ENCODE peak calls at places on chromosomes 5 and 9, in six cellular contexts. One of them, this sample, is unnamed.

GRCh38 chr9:116030532-116030931 is 123.1 kb upstream of the PAPPA start:
- DNase-seq in K562: no peak
- DNase-seq in HepG2: no peak
- DNase-seq in A549: no peak
- DNase-seq in hepatocyte: no peak
- DNase-seq in PC-3: no peak
- DNase-seq in this sample: peak

GRCh38 chr5:50653946-50654345 is 12.5 kb upstream of the PARP8 start:
- DNase-seq in hepatocyte: no peak
- DNase-seq in K562: no peak
- DNase-seq in A549: no peak
- DNase-seq in HepG2: no peak
- DNase-seq in PC-3: no peak
- DNase-seq in this sample: no peak

GRCh38 chr5:28346696-28347095 is 1308.3 kb upstream of the CDH9 start:
- DNase-seq in PC-3: no peak
- DNase-seq in K562: no peak
- DNase-seq in hepatocyte: no peak
- DNase-seq in A549: no peak
- DNase-seq in HepG2: no peak
- DNase-seq in this sample: no peak

GRCh38 chr5:140966293-140967225 is at the start of gene PCDHAC2:
- DNase-seq in hepatocyte: peak
- DNase-seq in PC-3: peak
- DNase-seq in K562: no peak
- DNase-seq in HepG2: no peak
- DNase-seq in A549: peak
- DNase-seq in this sample: peak

GRCh38 chr9:83062011-83062652 is 810 bp downstream of the RASEF start:
- DNase-seq in A549: peak
- DNase-seq in K562: no peak
- DNase-seq in HepG2: no peak
- DNase-seq in PC-3: peak
- DNase-seq in hepatocyte: peak
- DNase-seq in this sample: peak

GRCh38 chr5:134948929-134949328 is 18.8 kb upstream of the CATSPER3 start:
- DNase-seq in PC-3: peak
- DNase-seq in HepG2: no peak
- DNase-seq in K562: no peak
- DNase-seq in hepatocyte: no peak
- DNase-seq in A549: no peak
- DNase-seq in this sample: peak

GRCh38 chr9:116594552-116594951 is 92.6 kb upstream of the TRIM32 start:
- DNase-seq in K562: no peak
- DNase-seq in A549: peak
- DNase-seq in HepG2: no peak
- DNase-seq in PC-3: peak
- DNase-seq in hepatocyte: no peak
- DNase-seq in this sample: peak

GRCh38 chr5:137921931-137922330 is 32.7 kb downstream of the PKD2L2 start:
- DNase-seq in HepG2: no peak
- DNase-seq in A549: no peak
- DNase-seq in PC-3: peak
- DNase-seq in hepatocyte: no peak
- DNase-seq in K562: no peak
- DNase-seq in this sample: peak

GRCh38 chr5:136308396-136308795 is 56.9 kb downstream of the TRPC7 start:
- DNase-seq in PC-3: peak
- DNase-seq in K562: no peak
- DNase-seq in hepatocyte: no peak
- DNase-seq in A549: peak
- DNase-seq in HepG2: no peak
- DNase-seq in this sample: no peak

GRCh38 chr5:68305223-68305865 is 89.8 kb downstream of the PIK3R1 start:
- DNase-seq in hepatocyte: no peak
- DNase-seq in K562: no peak
- DNase-seq in A549: no peak
- DNase-seq in PC-3: no peak
- DNase-seq in HepG2: no peak
- DNase-seq in this sample: no peak

GRCh38 chr9:131608469-131609115 is 63.3 kb downstream of the PRRT1B start:
- DNase-seq in K562: no peak
- DNase-seq in HepG2: peak
- DNase-seq in PC-3: peak
- DNase-seq in A549: peak
- DNase-seq in hepatocyte: peak
- DNase-seq in this sample: peak

GRCh38 chr5:107571621-107572489 is 98.9 kb downstream of the EFNA5 start:
- DNase-seq in A549: peak
- DNase-seq in hepatocyte: peak
- DNase-seq in K562: peak
- DNase-seq in PC-3: peak
- DNase-seq in HepG2: peak
- DNase-seq in this sample: peak

GRCh38 chr9:108903437-108904103 is 30.4 kb downstream of the ELP1 start:
- DNase-seq in hepatocyte: no peak
- DNase-seq in HepG2: no peak
- DNase-seq in PC-3: peak
- DNase-seq in A549: no peak
- DNase-seq in K562: no peak
- DNase-seq in this sample: peak

GRCh38 chr5:55180016-55180415 is 7.0 kb upstream of the CDC20B start:
- DNase-seq in PC-3: no peak
- DNase-seq in A549: no peak
- DNase-seq in hepatocyte: no peak
- DNase-seq in HepG2: no peak
- DNase-seq in K562: no peak
- DNase-seq in this sample: no peak

GRCh38 chr9:122217640-122218039 is 11.1 kb downstream of the LHX6 start:
- DNase-seq in hepatocyte: no peak
- DNase-seq in PC-3: peak
- DNase-seq in A549: no peak
- DNase-seq in HepG2: peak
- DNase-seq in K562: no peak
- DNase-seq in this sample: no peak

GRCh38 chr5:6745706-6746217 is 32.5 kb downstream of the TENT4A start:
- DNase-seq in HepG2: peak
- DNase-seq in hepatocyte: peak
- DNase-seq in PC-3: peak
- DNase-seq in K562: peak
- DNase-seq in A549: peak
- DNase-seq in this sample: peak

GRCh38 chr5:180604271-180604670 is 13.0 kb upstream of the SCGB3A1 start:
- DNase-seq in HepG2: no peak
- DNase-seq in PC-3: no peak
- DNase-seq in hepatocyte: no peak
- DNase-seq in A549: no peak
- DNase-seq in K562: no peak
- DNase-seq in this sample: no peak

GRCh38 chr9:18184034-18184800 is 289.7 kb upstream of the ADAMTSL1 start:
- DNase-seq in hepatocyte: peak
- DNase-seq in PC-3: no peak
- DNase-seq in A549: no peak
- DNase-seq in HepG2: no peak
- DNase-seq in K562: no peak
- DNase-seq in this sample: no peak

GRCh38 chr9:137685035-137685885 is 66.5 kb downstream of the EHMT1 start:
- DNase-seq in PC-3: peak
- DNase-seq in HepG2: no peak
- DNase-seq in A549: no peak
- DNase-seq in hepatocyte: no peak
- DNase-seq in K562: peak
- DNase-seq in this sample: peak

GRCh38 chr5:172715421-172715780 is 55.6 kb downstream of the DUSP1 start:
- DNase-seq in A549: no peak
- DNase-seq in hepatocyte: no peak
- DNase-seq in HepG2: no peak
- DNase-seq in PC-3: no peak
- DNase-seq in K562: no peak
- DNase-seq in this sample: no peak

GRCh38 chr9:7239708-7240107 is 481.9 kb downstream of the KDM4C start:
- DNase-seq in A549: no peak
- DNase-seq in PC-3: no peak
- DNase-seq in K562: no peak
- DNase-seq in HepG2: no peak
- DNase-seq in hepatocyte: no peak
- DNase-seq in this sample: no peak

GRCh38 chr9:131217321-131218031 is 58.8 kb downstream of the FAM78A start:
- DNase-seq in hepatocyte: no peak
- DNase-seq in K562: no peak
- DNase-seq in HepG2: no peak
- DNase-seq in A549: no peak
- DNase-seq in PC-3: no peak
- DNase-seq in this sample: no peak

GRCh38 chr5:54649041-54649504 is 131.5 kb downstream of the SNX18 start:
- DNase-seq in hepatocyte: no peak
- DNase-seq in PC-3: no peak
- DNase-seq in A549: no peak
- DNase-seq in HepG2: no peak
- DNase-seq in K562: no peak
- DNase-seq in this sample: no peak

GRCh38 chr9:114367406-114367805 is 20.4 kb downstream of the AKNA start:
- DNase-seq in hepatocyte: no peak
- DNase-seq in PC-3: no peak
- DNase-seq in K562: no peak
- DNase-seq in A549: no peak
- DNase-seq in HepG2: no peak
- DNase-seq in this sample: no peak

GRCh38 chr5:11903614-11904269 is 504 bp downstream of the CTNND2 start:
- DNase-seq in hepatocyte: peak
- DNase-seq in K562: no peak
- DNase-seq in PC-3: peak
- DNase-seq in HepG2: no peak
- DNase-seq in A549: peak
- DNase-seq in this sample: no peak

GRCh38 chr5:1787472-1788047 is 12.1 kb downstream of the MRPL36 start:
- DNase-seq in K562: no peak
- DNase-seq in PC-3: no peak
- DNase-seq in A549: no peak
- DNase-seq in hepatocyte: no peak
- DNase-seq in HepG2: no peak
- DNase-seq in this sample: no peak

GRCh38 chr9:21605489-21605931 is 123.4 kb upstream of the IFNE start:
- DNase-seq in A549: peak
- DNase-seq in PC-3: peak
- DNase-seq in K562: no peak
- DNase-seq in hepatocyte: no peak
- DNase-seq in HepG2: no peak
- DNase-seq in this sample: peak

GRCh38 chr5:2505217-2505616 is 246.3 kb downstream of the IRX2 start:
- DNase-seq in PC-3: no peak
- DNase-seq in A549: no peak
- DNase-seq in K562: no peak
- DNase-seq in hepatocyte: no peak
- DNase-seq in HepG2: no peak
- DNase-seq in this sample: no peak

DNA sequence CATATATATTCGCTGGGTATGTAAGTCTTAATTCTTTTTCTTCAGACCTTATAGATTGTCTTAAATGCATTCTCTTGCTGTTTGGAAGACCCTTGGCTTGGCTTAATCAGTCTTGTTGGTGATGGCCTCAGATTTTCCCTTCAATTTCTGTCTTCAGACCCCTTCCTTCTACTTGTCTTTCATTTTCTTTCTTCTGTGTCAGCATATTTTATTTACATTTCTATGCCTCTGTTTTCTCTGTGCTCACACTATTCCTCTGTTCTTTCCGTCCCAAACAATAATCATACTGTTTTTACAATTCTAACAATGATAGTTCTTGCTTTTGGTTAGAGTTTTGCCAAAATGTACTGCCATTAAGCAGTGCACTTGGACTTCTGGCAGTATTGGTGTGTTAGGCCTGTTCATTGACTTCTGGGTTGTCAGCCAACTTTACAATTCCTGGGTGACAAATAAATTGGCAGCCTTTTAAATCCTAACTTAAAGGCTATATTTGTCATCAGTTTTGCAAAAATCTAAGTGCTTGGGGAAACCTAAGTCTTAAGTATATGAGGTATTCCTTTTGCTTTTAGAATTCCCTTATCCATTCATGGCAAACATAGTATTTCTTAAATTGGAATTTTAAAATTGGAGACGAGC is 8.0 kb downstream of the SRFBP1 start:
- DNase-seq in HepG2: no peak
- DNase-seq in PC-3: peak
- DNase-seq in K562: no peak
- DNase-seq in A549: no peak
- DNase-seq in hepatocyte: no peak
- DNase-seq in this sample: peak
- H3K4me3 ChIP-seq in HepG2: no peak
- H3K4me3 ChIP-seq in PC-3: peak
- H3K4me3 ChIP-seq in K562: no peak
- H3K4me3 ChIP-seq in A549: no peak
- H3K4me3 ChIP-seq in hepatocyte: no peak
- H3K4me3 ChIP-seq in this sample: peak

GRCh38 chr5:157050050-157050449 is 8.9 kb downstream of the HAVCR1 start:
- DNase-seq in hepatocyte: no peak
- DNase-seq in PC-3: no peak
- DNase-seq in K562: no peak
- DNase-seq in HepG2: no peak
- DNase-seq in A549: no peak
- DNase-seq in this sample: no peak

GRCh38 chr5:157046041-157046440 is 12.9 kb downstream of the HAVCR1 start:
- DNase-seq in A549: peak
- DNase-seq in PC-3: no peak
- DNase-seq in K562: no peak
- DNase-seq in HepG2: peak
- DNase-seq in hepatocyte: peak
- DNase-seq in this sample: no peak

GRCh38 chr5:157051604-157052245 is 7.2 kb downstream of the HAVCR1 start:
- DNase-seq in hepatocyte: no peak
- DNase-seq in A549: no peak
- DNase-seq in HepG2: peak
- DNase-seq in K562: no peak
- DNase-seq in PC-3: no peak
- DNase-seq in this sample: no peak

GRCh38 chr5:157047898-157048297 is 11.0 kb downstream of the HAVCR1 start:
- DNase-seq in HepG2: no peak
- DNase-seq in hepatocyte: no peak
- DNase-seq in A549: no peak
- DNase-seq in PC-3: no peak
- DNase-seq in K562: no peak
- DNase-seq in this sample: no peak

GRCh38 chr5:157049605-157050004 is 9.3 kb downstream of the HAVCR1 start:
- DNase-seq in A549: peak
- DNase-seq in K562: no peak
- DNase-seq in hepatocyte: peak
- DNase-seq in HepG2: peak
- DNase-seq in PC-3: peak
- DNase-seq in this sample: peak
- H3K4me2 ChIP-seq in A549: peak
- H3K4me2 ChIP-seq in K562: no peak
- H3K4me2 ChIP-seq in hepatocyte: peak
- H3K4me2 ChIP-seq in HepG2: peak
- H3K4me2 ChIP-seq in PC-3: no peak
- H3K4me2 ChIP-seq in this sample: no peak

GRCh38 chr5:21654-22233 is 70.2 kb upstream of the PLEKHG4B start:
- DNase-seq in hepatocyte: no peak
- DNase-seq in PC-3: peak
- DNase-seq in A549: peak
- DNase-seq in HepG2: no peak
- DNase-seq in K562: no peak
- DNase-seq in this sample: peak
- TF ChIP-seq CTCF in hepatocyte: peak
- TF ChIP-seq CTCF in PC-3: peak
- TF ChIP-seq CTCF in A549: peak
- TF ChIP-seq CTCF in HepG2: no peak
- TF ChIP-seq CTCF in K562: peak
- TF ChIP-seq CTCF in this sample: peak

GRCh38 chr9:37121881-37122280 is 1.5 kb downstream of the ZCCHC7 start:
- DNase-seq in PC-3: no peak
- DNase-seq in K562: no peak
- DNase-seq in A549: no peak
- DNase-seq in HepG2: no peak
- DNase-seq in hepatocyte: no peak
- DNase-seq in this sample: peak
- H3K4me3 ChIP-seq in PC-3: peak
- H3K4me3 ChIP-seq in K562: peak
- H3K4me3 ChIP-seq in A549: peak
- H3K4me3 ChIP-seq in HepG2: peak
- H3K4me3 ChIP-seq in hepatocyte: no peak
- H3K4me3 ChIP-seq in this sample: peak

This sample was measured in fibroblast of lung.